ENCODE peak calls at places on chromosomes 1 and 21, in four cellular contexts. G is vagina; L is IMR-90; Y is CD4-positive, alpha-beta T cell. E is an unnamed sample.
A peak's percentile ranks its signal among the peaks of the same experiment; 100 is the strongest.

GRCh38 chr1:226867461-226868054 is 2.9 kb upstream of the PSEN2 start:
- DNase-seq in G (peak; percentile 42), L (no peak), Y (no peak), E (no peak)

GRCh38 chr1:94697839-94698238 is 122.3 kb upstream of the SLC44A3 start:
- DNase-seq in G (no peak), L (no peak), Y (no peak), E (no peak)

GRCh38 chr1:210394281-210394798 is 65.6 kb downstream of the HHAT start:
- DNase-seq in G (peak; percentile 29), L (peak; percentile 27), Y (no peak), E (no peak)

GRCh38 chr1:30754684-30755171 is 2.8 kb downstream of the LAPTM5 start:
- DNase-seq in G (no peak), L (no peak), Y (no peak), E (no peak)

GRCh38 chr1:193211539-193211938 is 25.1 kb upstream of the B3GALT2 start:
- DNase-seq in G (no peak), L (peak; percentile 93), Y (no peak), E (no peak)

GRCh38 chr1:150805899-150806298 is 2.2 kb downstream of the CTSK start:
- DNase-seq in G (no peak), L (no peak), Y (no peak), E (no peak)

GRCh38 chr1:83922431-83922830 is 76.5 kb downstream of the TTLL7 start:
- DNase-seq in G (no peak), L (no peak), Y (no peak), E (no peak)

GRCh38 chr1:182213163-182213562 is 151.7 kb upstream of the ZNF648 start:
- DNase-seq in G (no peak), L (no peak), Y (no peak), E (no peak)

GRCh38 chr1:29490204-29490934 is 254.0 kb downstream of the PTPRU start:
- DNase-seq in G (peak; percentile 29), L (no peak), Y (no peak), E (no peak)

GRCh38 chr1:245605480-245606156 is 450.8 kb downstream of the KIF26B start:
- DNase-seq in G (no peak), L (peak; percentile 72), Y (no peak), E (no peak)

GRCh38 chr1:246155923-246156322 is 351.2 kb downstream of the SMYD3 start:
- DNase-seq in G (no peak), L (peak; percentile 31), Y (no peak), E (no peak)

GRCh38 chr1:239616686-239617085 is 230.3 kb downstream of the CHRM3 start:
- DNase-seq in G (no peak), L (no peak), Y (no peak), E (no peak)

GRCh38 chr1:50155564-50155963 is 46.8 kb downstream of the ELAVL4 start:
- DNase-seq in G (no peak), L (no peak), Y (no peak), E (no peak)

GRCh38 chr1:96253281-96254035 is 468.1 kb upstream of the PTBP2 start:
- DNase-seq in G (no peak), L (peak; percentile 9), Y (no peak), E (no peak)

GRCh38 chr1:227136210-227136609 is 182.1 kb downstream of the CDC42BPA start:
- DNase-seq in G (no peak), L (peak; percentile 16), Y (no peak), E (no peak)

GRCh38 chr1:902023-902422 is 21.7 kb upstream of the SAMD11 start:
- DNase-seq in G (no peak), L (no peak), Y (no peak), E (no peak)

GRCh38 chr1:233441981-233442380 is 114.5 kb downstream of the MAP3K21 start:
- DNase-seq in G (no peak), L (no peak), Y (no peak), E (no peak)

GRCh38 chr1:12811409-12811784 is 19.8 kb downstream of the PRAMEF11 start:
- DNase-seq in G (no peak), L (no peak), Y (no peak), E (no peak)

GRCh38 chr1:167544447-167544846 is 9.1 kb downstream of the CREG1 start:
- DNase-seq in G (no peak), L (no peak), Y (no peak), E (no peak)

GRCh38 chr1:5977494-5978444 is 14.5 kb downstream of the NPHP4 start:
- DNase-seq in G (no peak), L (no peak), Y (no peak), E (no peak)

GRCh38 chr21:36028127-36029069 is 31.9 kb downstream of the SETD4 start:
- DNase-seq in G (no peak), L (peak; percentile 73), Y (peak; percentile 40), E (peak; percentile 37)

GRCh38 chr1:215878128-215878527 is 311.0 kb downstream of the KCTD3 start:
- DNase-seq in G (no peak), L (peak; percentile 59), Y (no peak), E (no peak)

GRCh38 chr1:92538048-92538412 is 51.3 kb upstream of the GFI1 start:
- DNase-seq in G (no peak), L (peak; percentile 5), Y (no peak), E (no peak)

GRCh38 chr1:232988572-232989040 is 38.2 kb downstream of the NTPCR start:
- DNase-seq in G (no peak), L (peak; percentile 82), Y (no peak), E (no peak)

GRCh38 chr1:155052412-155053400 is 1.6 kb downstream of the ADAM15 start:
- DNase-seq in G (no peak), L (no peak), Y (no peak), E (no peak)

GRCh38 chr1:21297975-21298374 is 7.7 kb upstream of the ECE1 start:
- DNase-seq in G (no peak), L (no peak), Y (no peak), E (no peak)

GRCh38 chr1:15139654-15140350 is 13.7 kb upstream of the TMEM51 start:
- DNase-seq in G (no peak), L (peak; percentile 6), Y (no peak), E (no peak)

GRCh38 chr1:25549273-25550154 is 6.1 kb downstream of the LDLRAP1 start:
- DNase-seq in G (no peak), L (peak; percentile 39), Y (peak; percentile 58), E (peak; percentile 49)

GRCh38 chr1:59682405-59683080 is 132.2 kb upstream of the HOOK1 start:
- DNase-seq in G (no peak), L (peak; percentile 77), Y (no peak), E (no peak)

GRCh38 chr21:37412603-37413360 is 46.2 kb downstream of the DYRK1A start:
- DNase-seq in G (no peak), L (peak; percentile 75), Y (no peak), E (no peak)

GRCh38 chr1:43879414-43879813 is 54.2 kb upstream of the ARTN start:
- DNase-seq in G (no peak), L (peak; percentile 76), Y (no peak), E (no peak)

GRCh38 chr1:231421616-231421970 is 494 bp downstream of the EGLN1 start:
- DNase-seq in G (no peak), L (peak; percentile 43), Y (peak; percentile 10), E (peak; percentile 30)

GRCh38 chr1:27623327-27624212 is 11.4 kb downstream of the FGR start:
- DNase-seq in G (no peak), L (no peak), Y (no peak), E (no peak)

GRCh38 chr1:113178106-113178505 is 105.1 kb downstream of the LRIG2 start:
- DNase-seq in G (no peak), L (no peak), Y (no peak), E (no peak)

GRCh38 chr1:32330558-32331127 is 5.4 kb downstream of the MARCKSL1 start:
- DNase-seq in G (no peak), L (no peak), Y (no peak), E (no peak)

GRCh38 chr1:109923131-109923945 is 12.7 kb downstream of the CSF1 start:
- DNase-seq in G (no peak), L (no peak), Y (no peak), E (no peak)

GRCh38 chr1:22673486-22674409 is 20.7 kb downstream of the C1QB start:
- DNase-seq in G (no peak), L (peak; percentile 74), Y (no peak), E (no peak)

GRCh38 chr1:150808851-150809250 is 791 bp upstream of the CTSK start:
- DNase-seq in G (no peak), L (no peak), Y (no peak), E (no peak)

GRCh38 chr1:23980725-23981063 is 567 bp upstream of the SRSF10 start:
- DNase-seq in G (peak; percentile 91), L (peak; percentile 64), Y (no peak), E (no peak)

DNA sequence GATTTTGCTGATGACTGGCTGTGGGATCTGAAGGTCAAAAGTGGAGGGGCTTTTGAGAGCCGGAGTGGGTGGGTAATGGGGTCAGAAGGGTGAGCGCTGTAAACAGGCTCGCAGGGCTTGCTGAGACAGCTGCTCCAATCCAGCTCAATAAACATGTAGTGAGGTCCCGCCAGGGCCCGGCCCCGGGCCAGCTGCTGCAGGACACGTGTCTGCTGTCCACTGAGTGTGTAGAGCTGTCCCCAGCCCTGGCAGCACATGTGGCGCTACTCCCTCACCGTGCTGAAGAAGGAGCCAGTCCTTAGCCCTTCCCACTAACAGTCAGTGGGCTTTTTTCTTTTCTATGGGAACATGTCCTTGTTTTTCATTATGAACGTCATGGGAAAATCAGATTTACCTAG is 78.9 kb upstream of the C1orf174 start:
- DNase-seq in G (no peak), L (no peak), Y (no peak), E (no peak)
- H3K9me3 ChIP-seq in G (no peaks in the 10 kb centered on the region), L (peaks cover 59% of the 10 kb centered on the region), Y (no peaks in the 10 kb centered on the region), E (no peaks in the 10 kb centered on the region)

GRCh38 chr1:8736927-8737326 is 80.5 kb downstream of the RERE start:
- DNase-seq in G (no peak), L (no peak), Y (no peak), E (no peak)
- H3K9me3 ChIP-seq in G (no peaks in the 10 kb centered on the region), L (peaks cover 5% of the 10 kb centered on the region), Y (peaks cover 11% of the 10 kb centered on the region), E (no peaks in the 10 kb centered on the region)

GRCh38 chr1:209187589-209187988 is 395.9 kb upstream of the CAMK1G start:
- DNase-seq in G (no peak), L (no peak), Y (no peak), E (no peak)

GRCh38 chr1:209183195-209183594 is 400.3 kb upstream of the CAMK1G start:
- DNase-seq in G (no peak), L (no peak), Y (no peak), E (no peak)
- H3K9me3 ChIP-seq in G (no peaks in the 10 kb centered on the region), L (peaks cover 2% of the 10 kb centered on the region), Y (peaks cover 5% of the 10 kb centered on the region), E (no peaks in the 10 kb centered on the region)

GRCh38 chr21:45586289-45586858 is 44.1 kb upstream of the SLC19A1 start:
- DNase-seq in G (no peak), L (no peak), Y (no peak), E (no peak)
- H3K9me3 ChIP-seq in G (peaks cover 7% of the 10 kb centered on the region), L (peaks cover 42% of the 10 kb centered on the region), Y (peaks cover 15% of the 10 kb centered on the region), E (no peaks in the 10 kb centered on the region)

GRCh38 chr1:228241259-228241658 is 33.4 kb downstream of the OBSCN start:
- DNase-seq in G (no peak), L (no peak), Y (no peak), E (no peak)
- H3K9me3 ChIP-seq in G (peaks cover 16% of the 10 kb centered on the region), L (peaks cover 40% of the 10 kb centered on the region), Y (peaks cover 52% of the 10 kb centered on the region), E (peaks cover 9% of the 10 kb centered on the region)

GRCh38 chr1:247156787-247157232 is 15.0 kb downstream of the ZNF124 start:
- DNase-seq in G (no peak), L (no peak), Y (no peak), E (no peak)
- H3K9me3 ChIP-seq in G (peaks cover 35% of the 10 kb centered on the region), L (peaks cover 46% of the 10 kb centered on the region), Y (peaks cover 92% of the 10 kb centered on the region), E (peaks cover 57% of the 10 kb centered on the region)